ENCODE peak calls at places on chromosomes 1 and 21, in five cellular contexts. V is fibroblast of mammary gland; E is NCI-H774; A is IMR-90; T is stimulated activated CD8-positive, alpha-beta memory T cell treated with anti-CD3 and anti-CD28 coated beads, Interleukin-4, amount 100 ng/mL, for 1 hour. X is an unnamed sample.

GRCh38 chr1:76231320-76231719 is 156.8 kb downstream of the ST6GALNAC3 start:
- DNase-seq in V (no peak), E (no peak), A (no peak), T (no peak), X (no peak)

GRCh38 chr1:150010388-150011115 is at the start of gene OTUD7B:
- DNase-seq in V (peak), E (peak), A (peak), T (peak), X (peak)

GRCh38 chr1:230572121-230573083 is 69.9 kb upstream of the COG2 start:
- DNase-seq in V (peak), E (no peak), A (no peak), T (no peak), X (no peak)

GRCh38 chr1:39508857-39509305 is 17.4 kb downstream of the BMP8A start:
- DNase-seq in V (peak), E (no peak), A (no peak), T (no peak), X (no peak)

GRCh38 chr1:11740258-11741192 is 4.6 kb downstream of the AGTRAP start:
- DNase-seq in V (no peak), E (no peak), A (no peak), T (no peak), X (no peak)

GRCh38 chr1:184085667-184086066 is 34.1 kb downstream of the TSEN15 start:
- DNase-seq in V (no peak), E (no peak), A (no peak), T (no peak), X (no peak)

GRCh38 chr21:26447932-26448331 is 125.2 kb downstream of the CYYR1 start:
- DNase-seq in V (no peak), E (no peak), A (no peak), T (no peak), X (no peak)

GRCh38 chr1:109356959-109357358 is 40.8 kb downstream of the SORT1 start:
- DNase-seq in V (no peak), E (peak), A (peak), T (no peak), X (no peak)

GRCh38 chr1:45012639-45013278 is 705 bp downstream of the UROD start:
- DNase-seq in V (peak), E (peak), A (peak), T (no peak), X (peak)

X was measured in HEK293T.